ENCODE peak calls at places on chromosomes 4 and X, in four cellular contexts. O is cardiac muscle cell, E is lung, M is breast epithelium. P is an unnamed sample.

GRCh38 chr4:6368601-6369000 is 99.0 kb downstream of the WFS1 start:
- DNase-seq in O (no peak), E (no peak), M (no peak), P (no peak)

GRCh38 chrX:136194546-136194945 is 47.2 kb downstream of the FHL1 start:
- DNase-seq in O (no peak), E (no peak), M (no peak), P (no peak)

GRCh38 chrX:117957128-117957527 is 159.5 kb downstream of the KLHL13 start:
- DNase-seq in O (no peak), E (no peak), M (no peak), P (no peak)

GRCh38 chr4:159048166-159048886 is 54.6 kb upstream of the RAPGEF2 start:
- DNase-seq in O (peak; percentile 33), E (peak; percentile 60), M (peak; percentile 57), P (no peak)

GRCh38 chrX:17082831-17083230 is 136.4 kb downstream of the REPS2 start:
- DNase-seq in O (no peak), E (no peak), M (no peak), P (no peak)

GRCh38 chrX:121260568-121261240 is 213.3 kb downstream of the GLUD2 start:
- DNase-seq in O (no peak), E (no peak), M (no peak), P (no peak)

GRCh38 chr4:139968831-139969230 is 185.2 kb downstream of the MAML3 start:
- DNase-seq in O (no peak), E (no peak), M (no peak), P (no peak)

GRCh38 chr4:182192511-182193181 is 50.6 kb upstream of the TENM3 start:
- DNase-seq in O (no peak), E (no peak), M (no peak), P (no peak)

GRCh38 chr4:17111436-17111835 is 213.0 kb upstream of the LDB2 start:
- DNase-seq in O (no peak), E (no peak), M (no peak), P (no peak)

GRCh38 chr4:149785686-149786431 is 29.8 kb downstream of the IQCM start:
- DNase-seq in O (no peak), E (no peak), M (no peak), P (no peak)

GRCh38 chrX:19602866-19603620 is 87.7 kb upstream of the MAP3K15 start:
- DNase-seq in O (no peak), E (no peak), M (no peak), P (no peak)

GRCh38 chr4:163166041-163166579 is 580 bp downstream of the NAF1 start:
- DNase-seq in O (peak; percentile 78), E (peak; percentile 52), M (peak; percentile 55), P (peak; percentile 48)

GRCh38 chr4:53589511-53589910 is 1.8 kb downstream of the LNX1 start:
- DNase-seq in O (no peak), E (no peak), M (no peak), P (no peak)

GRCh38 chr4:128455076-128455345 is 167.4 kb upstream of the PGRMC2 start:
- DNase-seq in O (no peak), E (no peak), M (no peak), P (no peak)

GRCh38 chr4:108466936-108467902 is 153.2 kb upstream of the RPL34 start:
- DNase-seq in O (no peak), E (no peak), M (no peak), P (peak; percentile 22)

GRCh38 chr4:109952612-109953011 is 39.9 kb downstream of the EGF start:
- DNase-seq in O (no peak), E (no peak), M (no peak), P (no peak)

GRCh38 chr4:159035570-159035969 is 67.3 kb upstream of the RAPGEF2 start:
- DNase-seq in O (no peak), E (no peak), M (no peak), P (no peak)

GRCh38 chr4:143372093-143372915 is 35.6 kb downstream of the GAB1 start:
- DNase-seq in O (no peak), E (no peak), M (no peak), P (no peak)

GRCh38 chrX:55169782-55170181 is 50.4 kb upstream of the PAGE5 start:
- DNase-seq in O (no peak), E (no peak), M (no peak), P (no peak)

GRCh38 chr4:43842594-43842993 is 606.0 kb downstream of the KCTD8 start:
- DNase-seq in O (no peak), E (no peak), M (no peak), P (no peak)

GRCh38 chr4:64539234-64539849 is 130.1 kb upstream of the TECRL start:
- DNase-seq in O (peak; percentile 80), E (peak; percentile 45), M (no peak), P (no peak)

GRCh38 chr4:2085496-2085901 is 26.4 kb downstream of the NAT8L start:
- DNase-seq in O (no peak), E (no peak), M (peak; percentile 28), P (no peak)

GRCh38 chr4:189200346-189200745 is 740.3 kb upstream of the FRG1 start:
- DNase-seq in O (no peak), E (no peak), M (no peak), P (no peak)

GRCh38 chr4:189202869-189203271 is 737.8 kb upstream of the FRG1 start:
- DNase-seq in O (peak; percentile 17), E (no peak), M (no peak), P (no peak)

GRCh38 chr4:189204616-189205015 is 736.1 kb upstream of the FRG1 start:
- DNase-seq in O (no peak), E (no peak), M (no peak), P (no peak)

GRCh38 chr4:189198624-189199023 is 742.0 kb upstream of the FRG1 start:
- DNase-seq in O (no peak), E (no peak), M (no peak), P (no peak)

DNA sequence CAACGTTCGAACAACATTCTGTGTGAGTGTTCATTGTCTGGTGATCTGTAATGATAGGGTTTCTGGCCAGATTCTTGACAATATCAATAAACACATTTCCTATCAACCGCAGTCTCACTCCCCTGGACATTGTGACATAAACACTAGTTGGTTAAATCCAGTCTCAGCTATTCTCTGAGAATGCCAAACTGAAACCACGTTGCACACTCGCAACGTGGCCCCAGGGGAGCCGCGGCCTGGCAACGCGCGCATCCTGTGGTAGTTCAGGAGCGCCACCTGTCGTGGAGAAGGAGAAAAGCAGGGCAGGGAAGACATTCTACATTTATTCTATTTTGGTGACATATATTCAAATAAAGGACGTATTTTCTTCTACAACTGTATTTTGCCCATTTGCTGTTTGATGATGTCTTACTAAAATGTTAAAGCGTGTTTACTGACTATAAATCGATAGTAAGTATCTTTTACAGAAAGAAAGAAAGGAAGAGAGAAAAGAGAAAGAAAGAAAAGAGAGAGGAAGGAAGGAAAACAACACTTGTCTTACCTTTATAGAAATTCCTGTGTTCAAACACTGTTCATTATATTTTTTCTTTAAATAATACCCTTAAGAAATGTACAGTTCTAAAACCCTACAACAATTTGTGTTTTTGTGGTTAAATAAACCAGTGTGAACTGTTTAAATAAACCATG is 738.3 kb upstream of the FRG1 start:
- DNase-seq in O (peak; percentile 65), E (peak; percentile 41), M (peak; percentile 72), P (no peak)
- H3K4me3 ChIP-seq in O (no peak overlapping the region), E (no peak overlapping the region), M (peak overlapping the region; percentile 35), P (no peak overlapping the region)

GRCh38 chrX:13703135-13703534 is 14.2 kb downstream of the RAB9A start:
- DNase-seq in O (no peak), E (no peak), M (no peak), P (no peak)
- H3K4me1 ChIP-seq in O (no peaks in the 10 kb centered on the region), E (peaks cover 10% of the 10 kb centered on the region), M (no peaks in the 10 kb centered on the region), P (peaks cover 14% of the 10 kb centered on the region)

DNA sequence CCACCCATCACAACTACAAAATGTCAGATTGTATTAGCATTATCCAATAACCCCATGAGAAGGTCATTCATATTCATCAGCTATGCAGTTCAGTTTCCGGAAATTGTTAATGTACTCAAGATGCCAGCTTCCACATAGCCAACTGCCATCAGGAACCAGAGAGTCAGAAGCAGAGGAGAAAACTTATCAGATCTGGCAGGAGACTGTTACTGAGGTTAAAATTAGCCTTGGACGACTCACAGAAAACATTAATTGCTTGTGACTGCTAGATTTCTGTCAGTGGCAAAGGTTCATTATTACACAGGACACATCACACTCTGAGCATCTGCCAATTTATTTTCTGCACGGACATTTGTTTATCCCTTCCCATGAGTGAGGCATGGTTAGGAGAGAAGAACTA is 352.8 kb downstream of the DHRSX start:
- DNase-seq in O (no peak), E (no peak), M (no peak), P (no peak)
- H3K9me3 ChIP-seq in O (no peaks in the 10 kb centered on the region), E (no peaks in the 10 kb centered on the region), M (peaks cover 18% of the 10 kb centered on the region), P (peaks cover 10% of the 10 kb centered on the region)

GRCh38 chr4:165330071-165330470 is 2.6 kb downstream of the MSMO1 start:
- DNase-seq in O (no peak), E (no peak), M (no peak), P (no peak)
- H3K4me3 ChIP-seq in O (peak overlapping the region; percentile 62), E (no peak overlapping the region), M (no peak overlapping the region), P (no peak overlapping the region)

DNA sequence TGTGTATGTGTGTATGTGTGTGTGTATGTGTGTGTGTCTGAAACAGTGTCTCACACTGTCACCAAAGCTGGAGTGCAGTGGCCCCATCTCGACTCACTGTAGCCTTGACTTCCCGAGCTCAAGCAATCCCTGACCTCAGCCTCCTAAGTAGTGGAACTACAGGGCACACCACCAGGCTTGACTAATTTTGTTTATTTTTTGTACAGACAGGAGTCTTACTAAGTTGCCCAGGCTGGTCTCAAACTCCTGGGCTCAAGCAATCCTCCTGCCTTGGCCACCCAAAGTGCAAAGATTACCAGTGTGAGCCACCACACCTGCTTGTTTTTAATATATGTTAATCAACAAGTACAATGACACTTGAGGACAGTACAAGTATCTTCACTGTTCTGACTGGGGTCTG is 92.4 kb downstream of the APBB2 start:
- DNase-seq in O (no peak), E (no peak), M (no peak), P (no peak)
- H3K4me1 ChIP-seq in O (no peaks in the 10 kb centered on the region), E (peaks cover 3% of the 10 kb centered on the region), M (no peaks in the 10 kb centered on the region), P (no peaks in the 10 kb centered on the region)